ENCODE peak calls at places on chromosomes 11 and 22, in six cellular contexts. L is heart left ventricle, Y is tibial artery, T is colonic mucosa, S is body of pancreas, C is A673. Z is an unnamed sample. For H3K9me3, the result is how much of the 10 kb centered on the place peaks cover.

GRCh38 chr22:30047364-30047738 is 32.9 kb upstream of the HORMAD2 start:
- DNase-seq in L (no peak), Y (no peak), T (no peak), S (no peak), C (peak), Z (peak)

GRCh38 chr11:122491486-122491885 is 164.0 kb upstream of the UBASH3B start:
- DNase-seq in L (no peak), Y (no peak), T (no peak), S (no peak), C (peak), Z (no peak)

GRCh38 chr11:110056956-110057355 is 36.2 kb upstream of the ZC3H12C start:
- DNase-seq in L (no peak), Y (no peak), T (no peak), S (no peak), C (no peak), Z (no peak)

GRCh38 chr11:12174145-12175143 is 64.1 kb downstream of the MICAL2 start:
- DNase-seq in L (no peak), Y (no peak), T (no peak), S (no peak), C (no peak), Z (peak)

GRCh38 chr22:19067696-19068348 is 54.4 kb downstream of the DGCR2 start:
- DNase-seq in L (no peak), Y (no peak), T (no peak), S (no peak), C (no peak), Z (no peak)

GRCh38 chr11:46247664-46248063 is 29.8 kb upstream of the CREB3L1 start:
- DNase-seq in L (no peak), Y (no peak), T (peak), S (peak), C (peak), Z (peak)

GRCh38 chr11:119166368-119167076 is 2.0 kb upstream of the NLRX1 start:
- DNase-seq in L (no peak), Y (no peak), T (no peak), S (no peak), C (no peak), Z (no peak)

GRCh38 chr22:40001104-40001503 is 6.3 kb downstream of the FAM83F start:
- DNase-seq in L (no peak), Y (no peak), T (no peak), S (no peak), C (no peak), Z (no peak)

GRCh38 chr11:21948876-21949275 is 244.0 kb upstream of the ANO5 start:
- DNase-seq in L (no peak), Y (no peak), T (no peak), S (no peak), C (no peak), Z (no peak)

GRCh38 chr11:123137496-123138270 is 57.4 kb downstream of the CLMP start:
- DNase-seq in L (peak), Y (peak), T (peak), S (peak), C (peak), Z (no peak)

GRCh38 chr22:26134654-26135330 is 34.5 kb upstream of the SEZ6L start:
- DNase-seq in L (no peak), Y (no peak), T (no peak), S (no peak), C (peak), Z (peak)

GRCh38 chr11:86717817-86718501 is 45.5 kb upstream of the ME3 start:
- DNase-seq in L (no peak), Y (no peak), T (no peak), S (no peak), C (no peak), Z (no peak)

GRCh38 chr11:61955416-61956135 is 5.4 kb downstream of the BEST1 start:
- DNase-seq in L (peak), Y (no peak), T (peak), S (no peak), C (no peak), Z (no peak)

GRCh38 chr11:118689852-118690552 is 10.6 kb upstream of the TREH start:
- DNase-seq in L (peak), Y (peak), T (peak), S (peak), C (peak), Z (peak)

GRCh38 chr22:46070215-46070721 is 80.1 kb upstream of the PPARA start:
- DNase-seq in L (peak), Y (peak), T (peak), S (peak), C (peak), Z (peak)

GRCh38 chr22:39409630-39410029 is 10.1 kb downstream of the TAB1 start:
- DNase-seq in L (no peak), Y (no peak), T (no peak), S (no peak), C (no peak), Z (no peak)

GRCh38 chr11:62241095-62241494 is 944 bp upstream of the SCGB1D2 start:
- DNase-seq in L (no peak), Y (no peak), T (no peak), S (no peak), C (no peak), Z (no peak)

GRCh38 chr11:126378763-126379162 is 23.3 kb downstream of the ST3GAL4 start:
- DNase-seq in L (no peak), Y (no peak), T (no peak), S (no peak), C (peak), Z (no peak)

GRCh38 chr22:18104566-18104965 is 6.0 kb upstream of the TUBA8 start:
- DNase-seq in L (no peak), Y (no peak), T (no peak), S (no peak), C (peak), Z (no peak)

GRCh38 chr11:100619484-100619883 is 67.6 kb upstream of the ARHGAP42 start:
- DNase-seq in L (no peak), Y (no peak), T (no peak), S (no peak), C (peak), Z (peak)

GRCh38 chr22:39208013-39208680 is 36.6 kb downstream of the PDGFB start:
- DNase-seq in L (no peak), Y (no peak), T (no peak), S (no peak), C (no peak), Z (no peak)

GRCh38 chr22:31790240-31790639 is 36.4 kb downstream of the DEPDC5 start:
- DNase-seq in L (no peak), Y (no peak), T (no peak), S (no peak), C (peak), Z (no peak)

GRCh38 chr22:32244547-32244946 is 10.6 kb downstream of the SLC5A4 start:
- DNase-seq in L (no peak), Y (no peak), T (no peak), S (no peak), C (no peak), Z (no peak)

GRCh38 chr11:122226810-122227379 is 110.9 kb upstream of the BLID start:
- DNase-seq in L (no peak), Y (no peak), T (no peak), S (no peak), C (no peak), Z (no peak)

DNA sequence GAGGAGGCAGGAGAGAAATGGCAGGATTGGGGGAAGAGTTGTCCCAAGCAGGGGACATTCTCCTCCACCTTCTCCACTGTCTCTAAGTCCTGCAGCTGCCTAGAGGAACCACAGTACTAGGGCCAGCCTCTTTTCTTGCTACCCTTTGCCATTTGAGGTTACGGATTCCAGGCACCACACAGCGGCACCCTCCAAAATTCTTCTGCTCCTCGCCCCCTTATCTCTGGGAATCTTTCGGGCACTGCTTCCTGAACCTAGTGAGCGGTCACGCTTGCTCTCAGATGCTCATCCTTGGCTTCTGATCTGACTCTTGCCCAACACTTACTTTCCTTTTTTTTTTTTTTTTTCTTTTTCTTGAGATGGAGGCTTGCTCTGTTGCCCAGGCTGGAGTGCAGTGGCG is 26.6 kb upstream of the XBP1 start:
- DNase-seq in L (no peak), Y (no peak), T (no peak), S (no peak), C (no peak), Z (no peak)
- H3K27ac ChIP-seq in L (no peak), Y (no peak), T (no peak), S (no peak), C (no peak), Z (peak)

GRCh38 chr11:76614471-76615183 is 55.9 kb downstream of the LRRC32 start:
- DNase-seq in L (peak), Y (peak), T (no peak), S (no peak), C (no peak), Z (no peak)
- TF ChIP-seq CTCF in L (no peak), Y (no peak), T (no peak), S (no peak), C (no peak), Z (no peak)

DNA sequence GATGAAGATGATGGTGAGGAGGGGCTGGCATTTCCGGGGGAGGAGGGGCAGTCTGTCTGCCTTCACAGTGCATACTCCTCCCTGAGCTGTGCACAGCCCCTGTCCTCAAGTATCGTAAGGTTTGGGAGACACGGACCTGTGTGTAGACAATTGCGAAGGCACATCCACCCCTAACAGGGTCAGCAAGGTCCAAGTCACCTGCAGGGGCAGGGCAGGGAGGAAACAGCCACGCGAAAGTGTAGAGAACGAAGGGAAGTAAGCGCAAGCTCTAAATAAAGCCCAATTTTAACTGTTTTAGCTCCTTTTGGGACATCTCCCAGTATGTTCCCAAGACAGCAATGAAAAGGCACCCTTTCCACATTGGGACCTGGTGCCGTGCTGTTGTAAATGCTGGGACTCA is 448.2 kb downstream of the TBC1D22A start:
- DNase-seq in L (no peak), Y (no peak), T (peak), S (no peak), C (no peak), Z (no peak)
- H3K9me3 ChIP-seq in L (under half), Y (under half), T (under half), S (under half), C (under half), Z (under half)

DNA sequence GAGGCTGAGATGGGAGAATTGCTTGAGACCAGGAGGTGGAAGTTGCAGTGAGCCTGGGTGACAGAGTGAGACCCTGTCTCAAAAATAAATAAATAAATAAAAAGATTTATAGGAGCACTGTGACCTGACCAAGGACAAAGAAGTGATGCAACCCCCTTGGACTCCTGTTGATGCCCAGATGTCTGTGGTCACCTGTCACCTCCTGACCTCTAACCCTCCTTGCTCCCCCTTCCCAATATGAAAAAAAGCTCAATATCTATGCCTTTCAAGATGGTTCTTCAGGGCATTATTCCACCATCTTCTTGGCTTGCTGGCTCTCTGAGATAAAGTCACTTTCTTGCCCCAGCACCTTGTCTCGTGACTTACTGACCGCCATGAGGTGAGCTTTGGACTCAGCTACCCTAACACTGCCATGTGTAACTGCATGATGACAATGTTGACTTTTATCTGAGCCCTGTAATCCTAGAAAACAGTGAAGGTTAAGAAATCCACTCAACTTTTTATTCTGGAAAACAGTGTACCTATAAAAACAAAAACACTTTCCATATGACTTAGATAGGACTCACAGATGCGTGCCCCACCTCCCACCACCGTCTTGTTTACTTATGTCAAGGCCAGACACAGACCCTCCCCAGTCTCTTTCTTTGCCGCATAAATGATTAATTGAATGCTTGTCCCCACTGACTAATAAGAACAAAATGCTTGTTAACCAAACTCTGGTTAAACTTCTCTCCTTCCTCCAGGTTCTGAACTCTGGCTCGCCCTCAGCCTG is 360.5 kb downstream of the BUD13 start:
- DNase-seq in L (no peak), Y (no peak), T (no peak), S (no peak), C (no peak), Z (no peak)
- H3K27ac ChIP-seq in L (no peak), Y (no peak), T (no peak), S (no peak), C (no peak), Z (no peak)